ENCODE peak calls at places on chromosomes 3 and 15, in seven cellular contexts. B is HTR-8/SVneo; G is tibial nerve; R is stomach; L is M059J; Q is epithelial cell of esophagus; A is stimulated activated CD8-positive, alpha-beta memory T cell treated with anti-CD3 and anti-CD28 coated beads, Interleukin-12 subunit alpha, Interleukin-12 subunit beta, amount 100 ng/mL, for 4 hours. U is an unnamed sample.

GRCh38 chr3:105619651-105620050 is 249.2 kb downstream of the CBLB start:
- DNase-seq in A (no peak), R (no peak), G (no peak), L (no peak), B (no peak), Q (no peak), U (no peak)

GRCh38 chr3:152430223-152431002 is 161.7 kb downstream of the MBNL1 start:
- DNase-seq in G (no peak), L (no peak), B (no peak), A (no peak), Q (no peak), R (no peak), U (no peak)

GRCh38 chr3:188946837-188947236 is 224.9 kb upstream of the TPRG1 start:
- DNase-seq in A (no peak), Q (no peak), B (no peak), R (no peak), L (no peak), G (no peak), U (no peak)

GRCh38 chr3:112682361-112682760 is 41.4 kb upstream of the CCDC80 start:
- DNase-seq in G (no peak), R (no peak), Q (no peak), L (peak; percentile 64), A (no peak), B (no peak), U (no peak)

GRCh38 chr15:67843571-67844387 is 3.9 kb upstream of the RNU6-1 start:
- DNase-seq in A (no peak), B (no peak), G (no peak), L (peak; percentile 68), Q (no peak), R (no peak), U (no peak)

GRCh38 chr3:170508876-170509275 is 77.0 kb downstream of the SLC7A14 start:
- DNase-seq in G (no peak), R (no peak), Q (no peak), B (no peak), L (no peak), A (no peak), U (no peak)

GRCh38 chr15:82894971-82895520 is 57.5 kb downstream of the HOMER2 start:
- DNase-seq in A (no peak), R (no peak), Q (no peak), L (peak; percentile 10), B (no peak), G (no peak), U (no peak)

GRCh38 chr15:80780416-80781221 is 1.4 kb downstream of the CEMIP start:
- DNase-seq in A (no peak), G (no peak), L (peak; percentile 27), Q (peak; percentile 70), B (peak; percentile 54), R (peak; percentile 48), U (no peak)

GRCh38 chr3:17032407-17033034 is 147.8 kb downstream of the PLCL2 start:
- DNase-seq in B (peak; percentile 12), A (no peak), L (peak; percentile 14), G (peak; percentile 30), Q (peak; percentile 35), R (no peak), U (no peak)

GRCh38 chr15:72797834-72798233 is 14.3 kb upstream of the ADPGK start:
- DNase-seq in L (no peak), R (no peak), G (no peak), B (no peak), Q (no peak), A (no peak), U (no peak)

GRCh38 chr3:152376351-152377183 is 107.8 kb downstream of the MBNL1 start:
- DNase-seq in R (no peak), G (no peak), Q (no peak), B (no peak), L (no peak), A (no peak), U (no peak)

GRCh38 chr15:40050788-40051615 is 12.0 kb upstream of the SRP14 start:
- DNase-seq in B (no peak), A (no peak), G (no peak), L (peak; percentile 30), Q (no peak), R (no peak), U (no peak)

GRCh38 chr15:83970290-83970890 is 265.2 kb upstream of the GOLGA6L4 start:
- DNase-seq in B (no peak), G (peak; percentile 38), A (no peak), R (no peak), L (no peak), Q (no peak), U (no peak)

GRCh38 chr3:101170047-101170771 is 150.2 kb downstream of the IMPG2 start:
- DNase-seq in L (peak; percentile 54), G (no peak), B (peak; percentile 1), A (no peak), Q (no peak), R (no peak), U (no peak)

GRCh38 chr15:89760303-89761008 is 9.4 kb upstream of the MESP1 start:
- DNase-seq in G (peak; percentile 92), A (peak; percentile 25), Q (peak; percentile 70), L (peak; percentile 76), R (peak; percentile 87), B (peak; percentile 86), U (peak; percentile 80)

GRCh38 chr3:143207338-143207961 is 87.9 kb downstream of the CHST2 start:
- DNase-seq in Q (no peak), L (peak; percentile 78), B (no peak), A (no peak), G (no peak), R (no peak), U (no peak)

GRCh38 chr3:49358884-49359225 is 702 bp upstream of the GPX1 start:
- DNase-seq in L (peak; percentile 34), R (no peak), G (no peak), Q (peak; percentile 23), B (no peak), A (peak; percentile 1), U (no peak)

GRCh38 chr3:52490938-52491526 is 4.1 kb upstream of the STAB1 start:
- DNase-seq in R (no peak), A (no peak), B (no peak), L (no peak), Q (no peak), G (no peak), U (no peak)

GRCh38 chr3:193982258-193982659 is 153.7 kb upstream of the HES1 start:
- DNase-seq in R (peak; percentile 71), G (peak; percentile 72), Q (peak; percentile 69), L (peak; percentile 53), B (no peak), A (no peak), U (no peak)

GRCh38 chr15:92123848-92124631 is 269.6 kb upstream of the ST8SIA2 start:
- DNase-seq in Q (no peak), G (no peak), L (no peak), R (no peak), A (no peak), B (no peak), U (no peak)

GRCh38 chr3:174936590-174936989 is 77.5 kb downstream of the NAALADL2 start:
- DNase-seq in B (no peak), Q (no peak), L (no peak), R (no peak), G (no peak), A (no peak), U (no peak)

GRCh38 chr3:139561959-139562676 is 22.6 kb upstream of the RBP1 start:
- DNase-seq in Q (peak; percentile 74), A (no peak), G (peak; percentile 38), R (no peak), B (peak; percentile 21), L (peak; percentile 56), U (no peak)

GRCh38 chr3:190092250-190092649 is 28.4 kb downstream of the P3H2 start:
- DNase-seq in L (peak; percentile 98), B (peak; percentile 42), G (no peak), A (no peak), R (no peak), Q (peak; percentile 43), U (no peak)

GRCh38 chr3:29701326-29701983 is 420.6 kb downstream of the RBMS3 start:
- DNase-seq in R (no peak), A (no peak), B (no peak), Q (no peak), G (no peak), L (no peak), U (no peak)

GRCh38 chr3:138675393-138675792 is 66.8 kb downstream of the FAIM start:
- DNase-seq in A (no peak), Q (peak; percentile 41), R (no peak), G (no peak), L (peak; percentile 65), B (no peak), U (no peak)